ENCODE peak calls at places on chromosomes 13 and 19, in four cellular contexts. One of them, this sample, is unnamed.

GRCh38 chr19:13718733-13719132 is 45.6 kb upstream of the MRI1 start:
- DNase-seq in CD8-positive, alpha-beta T cell: no peak
- DNase-seq in heart right ventricle: peak; percentile 37
- DNase-seq in Peyer's patch: peak; percentile 49
- DNase-seq in this sample: no peak

GRCh38 chr19:12777217-12778019 is 2.1 kb upstream of the HOOK2 start:
- DNase-seq in CD8-positive, alpha-beta T cell: peak; percentile 75
- DNase-seq in heart right ventricle: peak; percentile 87
- DNase-seq in Peyer's patch: peak; percentile 90
- DNase-seq in this sample: peak; percentile 84

GRCh38 chr13:107883561-107884175 is 331.7 kb downstream of the LIG4 start:
- DNase-seq in CD8-positive, alpha-beta T cell: no peak
- DNase-seq in heart right ventricle: no peak
- DNase-seq in Peyer's patch: no peak
- DNase-seq in this sample: no peak

GRCh38 chr19:12639901-12640613 is 26.5 kb downstream of the MAN2B1 start:
- DNase-seq in CD8-positive, alpha-beta T cell: peak; percentile 78
- DNase-seq in heart right ventricle: peak; percentile 81
- DNase-seq in Peyer's patch: peak; percentile 94
- DNase-seq in this sample: peak; percentile 82

GRCh38 chr13:48411281-48412099 is 1.4 kb downstream of the LPAR6 start:
- DNase-seq in CD8-positive, alpha-beta T cell: no peak
- DNase-seq in heart right ventricle: no peak
- DNase-seq in Peyer's patch: no peak
- DNase-seq in this sample: no peak

GRCh38 chr13:37173214-37173613 is 67.8 kb upstream of the CSNK1A1L start:
- DNase-seq in CD8-positive, alpha-beta T cell: no peak
- DNase-seq in heart right ventricle: no peak
- DNase-seq in Peyer's patch: no peak
- DNase-seq in this sample: no peak

GRCh38 chr19:33724021-33724722 is 72.5 kb upstream of the KCTD15 start:
- DNase-seq in CD8-positive, alpha-beta T cell: no peak
- DNase-seq in heart right ventricle: no peak
- DNase-seq in Peyer's patch: no peak
- DNase-seq in this sample: no peak

GRCh38 chr19:45528744-45529453 is 21.6 kb downstream of the VASP start:
- DNase-seq in CD8-positive, alpha-beta T cell: no peak
- DNase-seq in heart right ventricle: no peak
- DNase-seq in Peyer's patch: peak; percentile 71
- DNase-seq in this sample: peak; percentile 58

GRCh38 chr13:36163809-36164308 is 32.7 kb upstream of the DCLK1 start:
- DNase-seq in CD8-positive, alpha-beta T cell: no peak
- DNase-seq in heart right ventricle: peak; percentile 53
- DNase-seq in Peyer's patch: peak; percentile 46
- DNase-seq in this sample: peak; percentile 51

GRCh38 chr13:73417012-73417615 is 358.3 kb downstream of the KLF5 start:
- DNase-seq in CD8-positive, alpha-beta T cell: no peak
- DNase-seq in heart right ventricle: no peak
- DNase-seq in Peyer's patch: no peak
- DNase-seq in this sample: no peak
- TF ChIP-seq CTCF in CD8-positive, alpha-beta T cell: no peak
- TF ChIP-seq CTCF in heart right ventricle: no peak
- TF ChIP-seq CTCF in Peyer's patch: peak; percentile 38
- TF ChIP-seq CTCF in this sample: no peak

DNA sequence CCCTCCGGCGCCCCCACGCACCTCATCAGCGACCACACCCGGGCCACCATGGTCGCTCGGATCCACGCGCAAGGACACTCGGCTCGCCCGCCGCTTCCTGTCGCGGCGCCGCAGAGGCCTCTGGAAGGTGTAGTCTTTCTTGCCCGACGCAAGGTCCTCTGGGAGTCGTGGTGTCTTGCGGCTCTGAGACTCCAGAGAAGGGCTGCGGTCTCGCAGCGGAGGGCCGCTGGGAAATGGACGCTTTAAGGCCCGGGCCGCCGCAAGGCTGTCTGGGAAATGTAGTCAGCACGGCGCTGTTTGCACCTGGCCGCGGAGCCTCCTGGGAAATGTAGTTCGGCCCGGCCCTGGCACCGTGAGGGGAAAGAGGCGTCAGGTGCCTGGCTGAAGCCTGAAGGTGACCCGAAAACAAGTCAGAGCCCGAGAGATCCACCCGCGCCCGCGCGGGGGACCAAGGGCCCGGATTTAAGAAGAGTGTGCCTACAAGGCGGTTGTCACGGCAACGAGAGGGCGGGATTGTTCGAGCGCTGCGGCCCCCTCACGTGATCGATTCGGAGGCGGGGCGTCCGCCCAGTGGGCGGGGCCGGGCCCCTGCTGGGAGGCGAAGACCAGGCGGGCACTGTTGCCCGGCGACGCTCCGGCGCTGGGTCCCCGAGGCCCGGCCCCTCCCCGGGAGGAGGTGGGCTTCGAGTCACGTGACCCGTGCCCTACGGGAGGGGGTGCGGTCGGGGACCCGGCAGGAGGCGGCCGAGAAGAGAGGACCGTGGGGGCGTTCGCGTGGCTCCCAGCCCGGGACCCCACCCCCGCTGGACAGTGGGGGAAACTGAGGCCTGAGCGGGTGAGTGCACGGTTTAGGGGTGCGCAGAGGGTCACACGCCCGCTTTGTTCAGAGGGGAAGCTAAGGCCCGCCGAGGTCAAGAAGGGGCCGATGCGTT is at the start of the genes HSD11B1L and MICOS13:
- DNase-seq in CD8-positive, alpha-beta T cell: peak; percentile 96
- DNase-seq in heart right ventricle: peak; percentile 98
- DNase-seq in Peyer's patch: peak; percentile 100
- DNase-seq in this sample: peak; percentile 99
- H3K4me3 ChIP-seq in CD8-positive, alpha-beta T cell: peak within 1 kb of the TSS; percentile 96
- H3K4me3 ChIP-seq in heart right ventricle: peak within 1 kb of the TSS; percentile 85
- H3K4me3 ChIP-seq in Peyer's patch: peak within 1 kb of the TSS; percentile 98
- H3K4me3 ChIP-seq in this sample: peak within 1 kb of the TSS; percentile 83

GRCh38 chr13:102309110-102309509 is 92.7 kb downstream of the FGF14 start:
- DNase-seq in CD8-positive, alpha-beta T cell: no peak
- DNase-seq in heart right ventricle: no peak
- DNase-seq in Peyer's patch: no peak
- DNase-seq in this sample: no peak

GRCh38 chr13:102310691-102311432 is 91.0 kb downstream of the FGF14 start:
- DNase-seq in CD8-positive, alpha-beta T cell: no peak
- DNase-seq in heart right ventricle: no peak
- DNase-seq in Peyer's patch: peak; percentile 47
- DNase-seq in this sample: peak; percentile 74

GRCh38 chr13:102311433-102311796 is 90.4 kb downstream of the FGF14 start:
- DNase-seq in CD8-positive, alpha-beta T cell: no peak
- DNase-seq in heart right ventricle: no peak
- DNase-seq in Peyer's patch: no peak
- DNase-seq in this sample: no peak

GRCh38 chr13:102311901-102312300 is 89.9 kb downstream of the FGF14 start:
- DNase-seq in CD8-positive, alpha-beta T cell: no peak
- DNase-seq in heart right ventricle: no peak
- DNase-seq in Peyer's patch: no peak
- DNase-seq in this sample: no peak

GRCh38 chr13:102312841-102313240 is 89.0 kb downstream of the FGF14 start:
- DNase-seq in CD8-positive, alpha-beta T cell: no peak
- DNase-seq in heart right ventricle: no peak
- DNase-seq in Peyer's patch: no peak
- DNase-seq in this sample: no peak
- H3K27ac ChIP-seq in CD8-positive, alpha-beta T cell: no peak overlapping the region
- H3K27ac ChIP-seq in heart right ventricle: no peak overlapping the region
- H3K27ac ChIP-seq in Peyer's patch: no peak overlapping the region
- H3K27ac ChIP-seq in this sample: no peak overlapping the region

GRCh38 chr13:22175815-22176214 is 504.9 kb downstream of the FGF9 start:
- DNase-seq in CD8-positive, alpha-beta T cell: no peak
- DNase-seq in heart right ventricle: no peak
- DNase-seq in Peyer's patch: no peak
- DNase-seq in this sample: no peak
- TF ChIP-seq CTCF in CD8-positive, alpha-beta T cell: no peak
- TF ChIP-seq CTCF in heart right ventricle: no peak
- TF ChIP-seq CTCF in Peyer's patch: no peak
- TF ChIP-seq CTCF in this sample: no peak

This sample was measured in psoas muscle.